ENCODE peak calls at places on chromosomes 4 and X, in four cellular contexts. V is colonic mucosa, E is left ventricle myocardium inferior, R is AG04450. I is an unnamed sample.

GRCh38 chrX:133796282-133796681 is 189.1 kb downstream of the GPC3 start:
- DNase-seq in V (no peak), E (no peak), R (no peak), I (no peak)

GRCh38 chr4:2066011-2066551 is 7.0 kb downstream of the NAT8L start:
- DNase-seq in V (no peak), E (no peak), R (no peak), I (no peak)

GRCh38 chrX:31279359-31279758 is 207.5 kb upstream of the FTHL17 start:
- DNase-seq in V (no peak), E (no peak), R (no peak), I (no peak)

GRCh38 chrX:70038515-70038914 is 11.2 kb downstream of the AWAT2 start:
- DNase-seq in V (no peak), E (no peak), R (no peak), I (no peak)

GRCh38 chrX:29693912-29694311 is 521.5 kb upstream of the MAGEB2 start:
- DNase-seq in V (no peak), E (no peak), R (no peak), I (no peak)

GRCh38 chrX:44025611-44026010 is 52.4 kb upstream of the NDP start:
- DNase-seq in V (no peak), E (no peak), R (no peak), I (no peak)

GRCh38 chr4:80153800-80154546 is 43.3 kb upstream of the PRDM8 start:
- DNase-seq in V (no peak), E (no peak), R (no peak), I (no peak)

GRCh38 chrX:11367609-11368430 is 74.6 kb downstream of the AMELX start:
- DNase-seq in V (no peak), E (no peak), R (no peak), I (no peak)

GRCh38 chr4:166012129-166013078 is 139.4 kb downstream of the TLL1 start:
- DNase-seq in V (no peak), E (no peak), R (no peak), I (no peak)

GRCh38 chr4:181559637-181560036 is 683.6 kb upstream of the TENM3 start:
- DNase-seq in V (no peak), E (no peak), R (no peak), I (no peak)

GRCh38 chr4:127732623-127733199 is 2.5 kb downstream of the SLC25A31 start:
- DNase-seq in V (no peak), E (no peak), R (peak), I (no peak)

GRCh38 chr4:78624048-78624447 is 72.5 kb downstream of the ANXA3 start:
- DNase-seq in V (no peak), E (no peak), R (no peak), I (no peak)

GRCh38 chr4:85938062-85938461 is 421.8 kb downstream of the MAPK10 start:
- DNase-seq in V (peak), E (no peak), R (no peak), I (no peak)

GRCh38 chr4:30632751-30633150 is 87.4 kb upstream of the PCDH7 start:
- DNase-seq in V (no peak), E (no peak), R (no peak), I (no peak)

GRCh38 chrX:373641-374471 is 12.9 kb downstream of the PPP2R3B start:
- DNase-seq in V (no peak), E (peak), R (no peak), I (no peak)

GRCh38 chrX:131577999-131578734 is 34.3 kb downstream of the OR13H1 start:
- DNase-seq in V (no peak), E (no peak), R (no peak), I (no peak)

GRCh38 chr4:87521757-87522374 is 7.3 kb downstream of the SPARCL1 start:
- DNase-seq in V (no peak), E (no peak), R (no peak), I (no peak)

GRCh38 chr4:102760645-102761477 is at the start of gene MANBA:
- DNase-seq in V (peak), E (peak), R (no peak), I (peak)

GRCh38 chr4:102758241-102758871 is 2.4 kb downstream of the MANBA start:
- DNase-seq in V (no peak), E (no peak), R (no peak), I (no peak)

GRCh38 chr4:102759835-102760644 is 728 bp downstream of the MANBA start:
- DNase-seq in V (peak), E (no peak), R (no peak), I (peak)

GRCh38 chr4:102761478-102761790 is 666 bp upstream of the MANBA start:
- DNase-seq in V (no peak), E (no peak), R (no peak), I (no peak)

GRCh38 chr4:102761902-102762301 is 1.1 kb upstream of the MANBA start:
- DNase-seq in V (no peak), E (no peak), R (no peak), I (no peak)
- H3K4me3 ChIP-seq in V (no peak), E (peak), R (no peak), I (no peak)

GRCh38 chrX:116185163-116185562 is 14.6 kb downstream of the AGTR2 start:
- DNase-seq in V (no peak), E (no peak), R (no peak), I (no peak)
- TF ChIP-seq CTCF in V (no peak), E (no peak), R (no peak), I (no peak)

DNA sequence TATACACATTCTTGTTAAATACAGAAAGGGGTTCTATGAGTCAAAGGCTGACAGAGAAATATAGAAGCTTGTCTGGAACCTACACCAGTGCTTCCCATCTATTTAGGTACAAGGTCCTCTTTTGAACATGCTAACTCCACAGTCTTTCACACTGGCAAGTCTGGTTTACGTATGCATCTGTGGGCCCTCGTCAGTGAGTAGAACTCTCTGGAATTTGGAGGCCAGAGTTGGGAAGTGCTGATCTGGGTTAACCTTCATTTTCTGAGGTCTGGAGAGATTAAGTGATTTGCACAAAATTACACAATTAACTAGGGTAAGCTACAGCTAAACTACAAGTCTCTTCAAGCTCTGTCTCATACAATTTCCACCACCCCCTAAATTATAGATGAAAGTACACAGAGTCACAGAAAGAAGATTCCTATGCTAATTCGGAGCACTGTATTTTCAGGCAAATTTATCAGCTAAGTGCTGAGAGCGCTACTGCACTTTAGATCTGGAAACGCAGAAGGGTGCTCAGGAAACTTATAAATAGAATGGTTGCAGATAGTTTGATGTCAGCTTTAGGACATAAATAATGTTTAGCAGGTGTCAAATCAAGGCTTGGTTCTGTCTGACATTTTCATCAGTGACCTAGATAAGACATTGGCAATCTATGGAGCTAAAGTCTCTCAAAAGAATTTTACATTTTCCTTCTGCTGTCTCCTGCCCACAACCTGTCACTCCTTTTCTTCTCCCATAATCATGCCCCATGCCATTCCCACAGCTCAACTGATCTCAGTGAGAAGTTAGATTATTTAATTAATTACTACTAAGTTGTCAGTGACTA is 43.0 kb upstream of the PDLIM5 start:
- DNase-seq in V (no peak), E (no peak), R (no peak), I (no peak)
- H3K27ac ChIP-seq in V (no peak), E (peak), R (no peak), I (peak)

DNA sequence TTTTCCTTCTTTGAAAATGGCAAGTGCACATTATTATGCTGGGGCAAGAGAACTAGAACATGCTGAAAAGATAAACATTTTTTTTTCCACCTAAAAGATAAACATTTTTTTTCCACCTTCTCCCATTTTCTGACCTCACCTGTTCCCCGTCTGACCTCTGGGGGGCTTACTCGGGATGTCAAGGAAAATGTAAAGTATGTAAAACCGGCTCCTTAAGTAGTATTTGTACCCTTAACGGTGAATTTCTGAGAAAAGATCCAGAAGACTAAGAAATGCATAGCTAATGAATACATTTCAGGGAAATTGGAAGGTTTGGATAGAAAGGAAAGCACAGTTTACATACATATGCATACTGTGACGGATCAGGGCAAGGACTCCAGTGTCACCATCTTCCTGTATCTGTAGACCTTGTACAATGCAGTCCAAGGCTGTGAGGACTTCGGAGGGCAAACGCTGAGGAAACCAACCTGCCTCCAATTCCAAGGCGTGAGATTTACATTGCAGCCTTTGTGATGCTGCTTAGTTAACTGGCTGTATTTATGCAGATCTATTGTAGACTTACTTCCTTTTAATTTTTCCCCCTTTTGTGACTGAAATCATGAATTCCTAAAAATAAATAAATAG is 2185.9 kb upstream of the TENM3 start:
- DNase-seq in V (no peak), E (no peak), R (no peak), I (no peak)
- H3K4me3 ChIP-seq in V (peak), E (peak), R (peak), I (no peak)

GRCh38 chr4:89837385-89837995 is 529 bp upstream of the SNCA start:
- DNase-seq in V (peak), E (no peak), R (no peak), I (no peak)
- TF ChIP-seq CTCF in V (no peak), E (no peak), R (peak), I (no peak)

GRCh38 chr4:185293202-185293601 is 83.8 kb downstream of the SNX25 start:
- DNase-seq in V (no peak), E (no peak), R (no peak), I (no peak)
- H3K27ac ChIP-seq in V (no peak), E (no peak), R (no peak), I (no peak)

DNA sequence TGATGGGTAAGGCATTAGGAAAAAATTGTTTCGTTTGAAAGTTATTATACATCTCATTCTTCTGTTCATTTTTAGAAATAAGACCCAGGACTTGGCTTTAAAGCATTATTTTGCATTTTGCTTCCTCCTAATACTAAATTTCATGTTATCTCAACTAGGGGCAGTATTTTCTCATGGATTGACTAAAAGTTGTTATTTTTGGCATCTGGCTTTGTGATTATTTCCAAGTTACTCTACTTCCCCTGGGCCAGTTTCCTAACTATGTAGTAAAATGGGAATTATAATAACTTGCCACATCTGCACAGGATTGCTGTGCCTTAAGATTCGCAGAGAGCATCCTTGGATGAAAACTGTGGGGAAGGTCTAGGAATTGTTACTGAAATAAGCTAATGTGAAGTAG is 3.0 kb downstream of the RBPJ start:
- DNase-seq in V (no peak), E (no peak), R (no peak), I (no peak)
- H3K4me3 ChIP-seq in V (no peak), E (peak), R (peak), I (no peak)

GRCh38 chrX:56727531-56727930 is 1.5 kb upstream of the NBDY start:
- DNase-seq in V (no peak), E (no peak), R (no peak), I (no peak)

GRCh38 chrX:56729152-56729557 is at the start of gene NBDY:
- DNase-seq in V (peak), E (peak), R (no peak), I (peak)

GRCh38 chrX:56728321-56728720 is 722 bp upstream of the NBDY start:
- DNase-seq in V (no peak), E (no peak), R (no peak), I (no peak)

GRCh38 chrX:56728752-56729151 is 291 bp upstream of the NBDY start:
- DNase-seq in V (peak), E (no peak), R (no peak), I (no peak)

GRCh38 chrX:56726609-56727008 is 2.4 kb upstream of the NBDY start:
- DNase-seq in V (no peak), E (no peak), R (peak), I (no peak)
- TF ChIP-seq CTCF in V (peak), E (peak), R (peak), I (peak)

GRCh38 chr4:186687263-186687662 is 36.4 kb downstream of the FAT1 start:
- DNase-seq in V (no peak), E (no peak), R (no peak), I (no peak)

GRCh38 chr4:186684220-186684619 is 39.4 kb downstream of the FAT1 start:
- DNase-seq in V (no peak), E (no peak), R (no peak), I (no peak)

GRCh38 chr4:186685744-186686143 is 37.9 kb downstream of the FAT1 start:
- DNase-seq in V (no peak), E (no peak), R (peak), I (no peak)

GRCh38 chr4:186688150-186688943 is 35.3 kb downstream of the FAT1 start:
- DNase-seq in V (no peak), E (no peak), R (no peak), I (no peak)

DNA sequence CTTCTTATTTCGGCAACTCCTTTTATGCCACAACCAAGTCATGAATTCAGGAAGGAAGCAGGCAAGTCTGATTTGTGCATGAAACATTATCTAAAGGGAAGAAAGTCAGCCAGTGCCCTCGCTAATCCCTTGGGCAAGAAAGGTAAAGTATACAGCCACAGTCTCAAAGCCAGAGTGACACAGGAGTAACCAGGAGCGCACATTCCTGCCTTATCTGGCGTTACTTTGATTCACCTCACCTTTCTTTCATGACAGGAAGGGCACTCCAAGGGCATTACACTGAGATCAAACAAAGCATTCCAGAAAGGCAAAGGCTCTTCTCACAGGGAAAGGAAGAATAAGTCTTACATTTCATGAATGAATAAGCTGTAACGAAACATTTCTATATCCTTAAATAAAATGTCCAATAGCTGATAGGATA is 38.8 kb downstream of the FAT1 start:
- DNase-seq in V (no peak), E (no peak), R (no peak), I (no peak)
- H3K27ac ChIP-seq in V (no peak), E (peak), R (no peak), I (peak)

GRCh38 chrX:74422029-74422352 is 698 bp downstream of the SLC16A2 start:
- DNase-seq in V (no peak), E (no peak), R (no peak), I (no peak)
- H3K4me3 ChIP-seq in V (peak), E (peak), R (peak), I (peak)

I was measured in right atrium auricular region.